ENCODE peak calls at places on chromosome 18, in eight cellular contexts. One of them, this sample, is unnamed. For H3K36me3, the result is how much of the 10 kb centered on the place peaks cover.

GRCh38 chr18:7319161-7319560 is 88.3 kb downstream of the LRRC30 start:
- DNase-seq in neural progenitor cell: no peak
- DNase-seq in stomach: no peak
- DNase-seq in MM.1S: no peak
- DNase-seq in PC-3: no peak
- DNase-seq in HCT116: no peak
- DNase-seq in left ventricle myocardium inferior: no peak
- DNase-seq in heart left ventricle: no peak
- DNase-seq in this sample: no peak

GRCh38 chr18:46073474-46074331 is 1.6 kb upstream of the PSTPIP2 start:
- DNase-seq in stomach: peak
- DNase-seq in left ventricle myocardium inferior: no peak
- DNase-seq in PC-3: peak
- DNase-seq in HCT116: peak
- DNase-seq in heart left ventricle: no peak
- DNase-seq in neural progenitor cell: peak
- DNase-seq in MM.1S: peak
- DNase-seq in this sample: no peak

GRCh38 chr18:13164406-13164805 is 54.2 kb upstream of the LDLRAD4 start:
- DNase-seq in left ventricle myocardium inferior: no peak
- DNase-seq in neural progenitor cell: no peak
- DNase-seq in heart left ventricle: no peak
- DNase-seq in HCT116: no peak
- DNase-seq in PC-3: no peak
- DNase-seq in MM.1S: no peak
- DNase-seq in stomach: no peak
- DNase-seq in this sample: no peak

GRCh38 chr18:64876833-64877232 is 727.9 kb upstream of the LINC00305 start:
- DNase-seq in neural progenitor cell: no peak
- DNase-seq in PC-3: no peak
- DNase-seq in MM.1S: no peak
- DNase-seq in HCT116: no peak
- DNase-seq in stomach: no peak
- DNase-seq in left ventricle myocardium inferior: no peak
- DNase-seq in heart left ventricle: no peak
- DNase-seq in this sample: no peak

GRCh38 chr18:46452820-46453219 is 204.2 kb downstream of the LOXHD1 start:
- DNase-seq in PC-3: peak
- DNase-seq in stomach: no peak
- DNase-seq in left ventricle myocardium inferior: no peak
- DNase-seq in heart left ventricle: no peak
- DNase-seq in MM.1S: no peak
- DNase-seq in neural progenitor cell: no peak
- DNase-seq in HCT116: peak
- DNase-seq in this sample: no peak

GRCh38 chr18:30093376-30093775 is 949.2 kb downstream of the DSC3 start:
- DNase-seq in heart left ventricle: no peak
- DNase-seq in PC-3: peak
- DNase-seq in left ventricle myocardium inferior: no peak
- DNase-seq in HCT116: no peak
- DNase-seq in MM.1S: no peak
- DNase-seq in neural progenitor cell: no peak
- DNase-seq in stomach: no peak
- DNase-seq in this sample: no peak

GRCh38 chr18:64713284-64713683 is 564.4 kb upstream of the LINC00305 start:
- DNase-seq in left ventricle myocardium inferior: no peak
- DNase-seq in PC-3: peak
- DNase-seq in MM.1S: peak
- DNase-seq in stomach: no peak
- DNase-seq in neural progenitor cell: no peak
- DNase-seq in HCT116: no peak
- DNase-seq in heart left ventricle: peak
- DNase-seq in this sample: no peak

GRCh38 chr18:7728297-7728696 is 161.2 kb downstream of the PTPRM start:
- DNase-seq in PC-3: no peak
- DNase-seq in heart left ventricle: no peak
- DNase-seq in stomach: no peak
- DNase-seq in MM.1S: no peak
- DNase-seq in left ventricle myocardium inferior: no peak
- DNase-seq in neural progenitor cell: no peak
- DNase-seq in HCT116: no peak
- DNase-seq in this sample: no peak

GRCh38 chr18:75139226-75139911 is 69.6 kb downstream of the PTGR3 start:
- DNase-seq in MM.1S: no peak
- DNase-seq in stomach: no peak
- DNase-seq in left ventricle myocardium inferior: no peak
- DNase-seq in PC-3: no peak
- DNase-seq in HCT116: no peak
- DNase-seq in heart left ventricle: no peak
- DNase-seq in neural progenitor cell: no peak
- DNase-seq in this sample: no peak

GRCh38 chr18:6731197-6731596 is 1.7 kb downstream of the ARHGAP28 start:
- DNase-seq in neural progenitor cell: peak
- DNase-seq in left ventricle myocardium inferior: no peak
- DNase-seq in HCT116: no peak
- DNase-seq in heart left ventricle: no peak
- DNase-seq in PC-3: peak
- DNase-seq in MM.1S: no peak
- DNase-seq in stomach: no peak
- DNase-seq in this sample: no peak

GRCh38 chr18:75215663-75216062 is 5.1 kb downstream of the TSHZ1 start:
- DNase-seq in neural progenitor cell: no peak
- DNase-seq in MM.1S: no peak
- DNase-seq in stomach: no peak
- DNase-seq in left ventricle myocardium inferior: no peak
- DNase-seq in PC-3: no peak
- DNase-seq in heart left ventricle: no peak
- DNase-seq in HCT116: no peak
- DNase-seq in this sample: no peak

GRCh38 chr18:36031903-36032302 is 35.5 kb downstream of the RPRD1A start:
- DNase-seq in neural progenitor cell: no peak
- DNase-seq in heart left ventricle: no peak
- DNase-seq in MM.1S: no peak
- DNase-seq in left ventricle myocardium inferior: no peak
- DNase-seq in stomach: no peak
- DNase-seq in PC-3: no peak
- DNase-seq in HCT116: no peak
- DNase-seq in this sample: no peak

GRCh38 chr18:36034299-36034895 is 33.0 kb downstream of the RPRD1A start:
- DNase-seq in heart left ventricle: no peak
- DNase-seq in HCT116: no peak
- DNase-seq in neural progenitor cell: no peak
- DNase-seq in stomach: no peak
- DNase-seq in left ventricle myocardium inferior: no peak
- DNase-seq in MM.1S: no peak
- DNase-seq in PC-3: no peak
- DNase-seq in this sample: no peak

GRCh38 chr18:36028859-36029258 is 38.5 kb downstream of the RPRD1A start:
- DNase-seq in MM.1S: no peak
- DNase-seq in PC-3: no peak
- DNase-seq in heart left ventricle: no peak
- DNase-seq in left ventricle myocardium inferior: no peak
- DNase-seq in stomach: no peak
- DNase-seq in HCT116: no peak
- DNase-seq in neural progenitor cell: no peak
- DNase-seq in this sample: no peak

GRCh38 chr18:36035253-36035652 is 32.1 kb downstream of the RPRD1A start:
- DNase-seq in stomach: no peak
- DNase-seq in left ventricle myocardium inferior: no peak
- DNase-seq in heart left ventricle: no peak
- DNase-seq in HCT116: no peak
- DNase-seq in MM.1S: no peak
- DNase-seq in neural progenitor cell: no peak
- DNase-seq in PC-3: no peak
- DNase-seq in this sample: no peak

GRCh38 chr18:36031407-36031806 is 36.0 kb downstream of the RPRD1A start:
- DNase-seq in PC-3: no peak
- DNase-seq in left ventricle myocardium inferior: no peak
- DNase-seq in MM.1S: no peak
- DNase-seq in heart left ventricle: no peak
- DNase-seq in HCT116: no peak
- DNase-seq in neural progenitor cell: no peak
- DNase-seq in stomach: no peak
- DNase-seq in this sample: no peak
- H3K36me3 ChIP-seq in PC-3: under half
- H3K36me3 ChIP-seq in left ventricle myocardium inferior: under half
- H3K36me3 ChIP-seq in MM.1S: under half
- H3K36me3 ChIP-seq in heart left ventricle: under half
- H3K36me3 ChIP-seq in HCT116: under half
- H3K36me3 ChIP-seq in neural progenitor cell: under half
- H3K36me3 ChIP-seq in stomach: under half
- H3K36me3 ChIP-seq in this sample: under half

DNA sequence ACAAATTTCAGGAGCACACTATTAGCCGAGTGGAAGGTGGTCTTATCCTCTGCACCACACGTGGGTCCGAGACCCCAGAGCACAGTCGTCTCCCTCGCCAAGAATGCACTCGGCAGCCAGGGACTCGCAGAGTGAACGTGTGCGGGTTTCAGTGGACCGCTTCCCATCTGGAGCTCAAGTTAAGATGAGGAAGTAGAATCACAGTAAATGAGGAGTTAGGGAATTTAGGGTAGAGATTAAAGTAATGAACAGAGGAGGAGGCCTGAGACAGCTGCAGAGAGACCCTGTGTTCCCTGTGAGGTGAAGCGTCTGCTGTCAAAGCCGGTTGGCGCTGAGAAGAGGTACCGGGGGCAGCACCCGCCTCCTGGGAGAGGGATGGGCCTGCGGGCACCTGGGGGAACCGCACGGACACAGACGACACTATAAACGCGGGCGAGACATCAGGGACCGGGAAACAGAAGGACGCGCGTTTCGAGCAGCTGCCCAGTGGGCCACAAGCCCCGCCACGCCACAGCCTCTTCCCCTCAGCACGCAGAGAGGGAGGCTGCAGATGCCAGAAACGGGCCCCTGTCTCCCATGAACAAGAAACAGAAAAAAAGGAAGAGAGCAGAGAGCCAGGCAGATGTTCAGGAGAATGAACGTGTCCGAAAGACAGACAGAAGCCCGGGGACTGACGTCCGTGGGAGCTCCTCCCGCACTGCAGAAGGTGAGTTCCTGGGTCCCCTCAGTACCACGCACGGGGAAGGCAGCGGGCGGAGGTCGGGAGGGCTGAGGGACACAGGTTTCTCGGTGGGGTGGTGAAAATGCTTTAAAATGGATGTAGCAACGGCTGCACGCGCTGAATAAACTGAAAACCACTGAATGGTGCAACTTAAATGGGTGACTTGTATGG is 5.4 kb upstream of the KCNG2 start:
- DNase-seq in heart left ventricle: peak
- DNase-seq in MM.1S: no peak
- DNase-seq in PC-3: no peak
- DNase-seq in stomach: no peak
- DNase-seq in HCT116: no peak
- DNase-seq in left ventricle myocardium inferior: peak
- DNase-seq in neural progenitor cell: no peak
- DNase-seq in this sample: no peak
- H3K27ac ChIP-seq in heart left ventricle: no peak
- H3K27ac ChIP-seq in MM.1S: no peak
- H3K27ac ChIP-seq in PC-3: no peak
- H3K27ac ChIP-seq in stomach: no peak
- H3K27ac ChIP-seq in HCT116: no peak
- H3K27ac ChIP-seq in left ventricle myocardium inferior: no peak
- H3K27ac ChIP-seq in neural progenitor cell: no peak
- H3K27ac ChIP-seq in this sample: no peak

GRCh38 chr18:58262581-58262980 is 218.6 kb downstream of the NEDD4L start:
- DNase-seq in left ventricle myocardium inferior: no peak
- DNase-seq in PC-3: no peak
- DNase-seq in neural progenitor cell: no peak
- DNase-seq in HCT116: no peak
- DNase-seq in heart left ventricle: no peak
- DNase-seq in MM.1S: no peak
- DNase-seq in stomach: no peak
- DNase-seq in this sample: no peak

GRCh38 chr18:58266291-58266690 is 222.3 kb downstream of the NEDD4L start:
- DNase-seq in left ventricle myocardium inferior: no peak
- DNase-seq in HCT116: no peak
- DNase-seq in neural progenitor cell: no peak
- DNase-seq in MM.1S: no peak
- DNase-seq in stomach: no peak
- DNase-seq in PC-3: no peak
- DNase-seq in heart left ventricle: no peak
- DNase-seq in this sample: no peak

GRCh38 chr18:58263733-58264469 is 219.9 kb downstream of the NEDD4L start:
- DNase-seq in HCT116: no peak
- DNase-seq in heart left ventricle: no peak
- DNase-seq in PC-3: peak
- DNase-seq in MM.1S: no peak
- DNase-seq in stomach: no peak
- DNase-seq in left ventricle myocardium inferior: no peak
- DNase-seq in neural progenitor cell: no peak
- DNase-seq in this sample: no peak

GRCh38 chr18:58263055-58263732 is 219.2 kb downstream of the NEDD4L start:
- DNase-seq in PC-3: peak
- DNase-seq in neural progenitor cell: no peak
- DNase-seq in heart left ventricle: no peak
- DNase-seq in left ventricle myocardium inferior: no peak
- DNase-seq in MM.1S: no peak
- DNase-seq in stomach: no peak
- DNase-seq in HCT116: peak
- DNase-seq in this sample: no peak

GRCh38 chr18:58264846-58265245 is 220.8 kb downstream of the NEDD4L start:
- DNase-seq in heart left ventricle: no peak
- DNase-seq in neural progenitor cell: no peak
- DNase-seq in left ventricle myocardium inferior: no peak
- DNase-seq in stomach: no peak
- DNase-seq in HCT116: no peak
- DNase-seq in MM.1S: peak
- DNase-seq in PC-3: no peak
- DNase-seq in this sample: no peak
- H3K4me3 ChIP-seq in heart left ventricle: no peak
- H3K4me3 ChIP-seq in neural progenitor cell: no peak
- H3K4me3 ChIP-seq in left ventricle myocardium inferior: peak
- H3K4me3 ChIP-seq in stomach: no peak
- H3K4me3 ChIP-seq in HCT116: no peak
- H3K4me3 ChIP-seq in MM.1S: peak
- H3K4me3 ChIP-seq in PC-3: no peak
- H3K4me3 ChIP-seq in this sample: no peak

GRCh38 chr18:26290388-26290787 is 64.1 kb downstream of the TAF4B start:
- DNase-seq in heart left ventricle: no peak
- DNase-seq in neural progenitor cell: no peak
- DNase-seq in left ventricle myocardium inferior: no peak
- DNase-seq in stomach: no peak
- DNase-seq in MM.1S: no peak
- DNase-seq in HCT116: no peak
- DNase-seq in PC-3: no peak
- DNase-seq in this sample: no peak
- H3K36me3 ChIP-seq in heart left ventricle: under half
- H3K36me3 ChIP-seq in neural progenitor cell: under half
- H3K36me3 ChIP-seq in left ventricle myocardium inferior: under half
- H3K36me3 ChIP-seq in stomach: under half
- H3K36me3 ChIP-seq in MM.1S: under half
- H3K36me3 ChIP-seq in HCT116: under half
- H3K36me3 ChIP-seq in PC-3: under half
- H3K36me3 ChIP-seq in this sample: under half

This sample was measured in heart right ventricle.